ENCODE peak calls at places on chromosomes 7 and 10, in ten cellular contexts. U is T-helper 1 cell; Y is DMS153; W is iris pigment epithelial cell; J is IMR-90; V is Ammon's horn; N is stimulated activated CD4-positive, alpha-beta T cell treated with anti-CD3 and anti-CD28 coated beads, Interleukin-4, amount 100 ng/mL, for 4 hours; T is T1000; L is T follicular helper cell; Q is neural progenitor cell. S is an unnamed sample.

GRCh38 chr7:135714534-135715009 is 13.4 kb downstream of the SLC13A4 start:
- DNase-seq in U (no peak), Y (no peak), W (peak; percentile 51), J (peak; percentile 74), V (no peak), N (no peak), T (peak; percentile 62), L (no peak), Q (peak; percentile 76), S (peak; percentile 6)

GRCh38 chr7:132646064-132646463 is 69.8 kb upstream of the PLXNA4 start:
- DNase-seq in U (no peak), Y (no peak), W (no peak), J (no peak), V (no peak), N (no peak), T (no peak), L (no peak), Q (no peak), S (no peak)

GRCh38 chr7:51318886-51319579 is 2.4 kb upstream of the COBL start:
- DNase-seq in U (no peak), Y (peak; percentile 45), W (no peak), J (no peak), V (no peak), N (no peak), T (no peak), L (no peak), Q (no peak), S (peak; percentile 52)

GRCh38 chr10:119416855-119417254 is 125.7 kb downstream of the RGS10 start:
- DNase-seq in U (peak; percentile 23), Y (no peak), W (peak; percentile 52), J (peak; percentile 60), V (peak; percentile 78), N (peak; percentile 68), T (no peak), L (peak; percentile 57), Q (peak; percentile 79), S (peak; percentile 46)

GRCh38 chr7:117020605-117021002 is 67.3 kb downstream of the ST7 start:
- DNase-seq in U (no peak), Y (no peak), W (no peak), J (no peak), V (no peak), N (no peak), T (no peak), L (no peak), Q (peak; percentile 46), S (no peak)

GRCh38 chr10:17586741-17587720 is 30.1 kb downstream of the HACD1 start:
- DNase-seq in U (no peak), Y (no peak), W (peak; percentile 37), J (peak; percentile 43), V (no peak), N (no peak), T (no peak), L (no peak), Q (no peak), S (no peak)

GRCh38 chr10:88385601-88386203 is 197.4 kb downstream of the RNLS start:
- DNase-seq in U (peak; percentile 9), Y (peak; percentile 29), W (no peak), J (no peak), V (no peak), N (peak; percentile 4), T (no peak), L (peak; percentile 15), Q (no peak), S (peak; percentile 27)

GRCh38 chr7:105024734-105025133 is 10.7 kb downstream of the KMT2E start:
- DNase-seq in U (no peak), Y (peak; percentile 63), W (peak; percentile 86), J (peak; percentile 83), V (no peak), N (no peak), T (no peak), L (no peak), Q (no peak), S (peak; percentile 35)

GRCh38 chr7:27170494-27170811 is 3.7 kb downstream of the HOXA10 start:
- DNase-seq in U (no peak), Y (no peak), W (no peak), J (no peak), V (no peak), N (no peak), T (no peak), L (no peak), Q (no peak), S (no peak)

GRCh38 chr10:63666836-63667383 is 145.7 kb downstream of the REEP3 start:
- DNase-seq in U (no peak), Y (no peak), W (peak; percentile 98), J (peak; percentile 94), V (no peak), N (no peak), T (no peak), L (no peak), Q (no peak), S (no peak)

GRCh38 chr10:73910764-73911552 is at the start of gene PLAU:
- DNase-seq in U (peak; percentile 16), Y (no peak), W (peak; percentile 52), J (peak; percentile 57), V (peak; percentile 43), N (peak; percentile 42), T (peak; percentile 28), L (peak; percentile 13), Q (peak; percentile 85), S (no peak)

GRCh38 chr10:86265236-86265876 is 101.2 kb downstream of the GRID1 start:
- DNase-seq in U (no peak), Y (no peak), W (no peak), J (no peak), V (no peak), N (no peak), T (no peak), L (no peak), Q (no peak), S (no peak)

GRCh38 chr7:17771901-17772408 is 168.3 kb downstream of the SNX13 start:
- DNase-seq in U (no peak), Y (no peak), W (no peak), J (no peak), V (no peak), N (no peak), T (no peak), L (no peak), Q (no peak), S (no peak)

S was measured in HepG2.